ENCODE peak calls at places on chromosomes 2 and 18, in four cellular contexts. One of them, this sample, is unnamed.

GRCh38 chr2:8310557-8311455 is 371.1 kb upstream of the ID2 start:
- DNase-seq in MV-4-11: peak
- DNase-seq in GM23248: no peak
- DNase-seq in EH: no peak
- DNase-seq in this sample: no peak

GRCh38 chr2:203341741-203342310 is 13.6 kb downstream of the ABI2 start:
- DNase-seq in MV-4-11: no peak
- DNase-seq in GM23248: peak
- DNase-seq in EH: peak
- DNase-seq in this sample: peak

GRCh38 chr2:112163541-112163981 is 25.4 kb downstream of the FBLN7 start:
- DNase-seq in GM23248: no peak
- DNase-seq in EH: no peak
- DNase-seq in MV-4-11: no peak
- DNase-seq in this sample: no peak

GRCh38 chr2:147924647-147925046 is 79.8 kb downstream of the ACVR2A start:
- DNase-seq in GM23248: no peak
- DNase-seq in EH: no peak
- DNase-seq in MV-4-11: no peak
- DNase-seq in this sample: no peak

GRCh38 chr18:10537765-10538164 is 11.9 kb downstream of the NAPG start:
- DNase-seq in GM23248: no peak
- DNase-seq in MV-4-11: no peak
- DNase-seq in EH: no peak
- DNase-seq in this sample: no peak

GRCh38 chr2:34419856-34420255 is 820.8 kb upstream of the FAM98A start:
- DNase-seq in GM23248: peak
- DNase-seq in EH: no peak
- DNase-seq in MV-4-11: no peak
- DNase-seq in this sample: no peak

GRCh38 chr2:63424329-63425078 is 163.8 kb downstream of the WDPCP start:
- DNase-seq in EH: peak
- DNase-seq in GM23248: peak
- DNase-seq in MV-4-11: peak
- DNase-seq in this sample: peak

GRCh38 chr2:133668547-133668946 is 100.3 kb upstream of the NCKAP5 start:
- DNase-seq in EH: no peak
- DNase-seq in MV-4-11: no peak
- DNase-seq in GM23248: no peak
- DNase-seq in this sample: no peak

GRCh38 chr2:19868705-19869550 is 32.9 kb downstream of the TTC32 start:
- DNase-seq in EH: peak
- DNase-seq in GM23248: peak
- DNase-seq in MV-4-11: no peak
- DNase-seq in this sample: peak

GRCh38 chr2:219279916-219280516 is 850 bp downstream of the DNAJB2 start:
- DNase-seq in MV-4-11: no peak
- DNase-seq in EH: no peak
- DNase-seq in GM23248: no peak
- DNase-seq in this sample: no peak

GRCh38 chr18:48842259-48843061 is 108.3 kb downstream of the SMAD7 start:
- DNase-seq in GM23248: no peak
- DNase-seq in EH: no peak
- DNase-seq in MV-4-11: no peak
- DNase-seq in this sample: peak

GRCh38 chr18:3914116-3914515 is 464.1 kb downstream of the TGIF1 start:
- DNase-seq in GM23248: no peak
- DNase-seq in MV-4-11: no peak
- DNase-seq in EH: no peak
- DNase-seq in this sample: no peak

This sample was measured in dermis blood vessel endothelial cell.